ENCODE peak calls at places on chromosomes 7 and 10, in nine cellular contexts. P is stimulated activated CD4-positive, alpha-beta T cell treated with anti-CD3 and anti-CD28 coated beads, Interleukin-1b, Interleukin-23, amount 100 ng/mL, for 1 hour; S is HT1080; K is AG08396; O is K562; I is NCI-H1417; E is cardiac muscle cell; F is astrocyte; J is renal cortical epithelial cell. A is an unnamed sample.

GRCh38 chr7:140384894-140385650 is 13.3 kb downstream of the SLC37A3 start:
- DNase-seq in P (no peak), S (no peak), K (no peak), O (no peak), I (no peak), E (no peak), F (no peak), J (no peak), A (no peak)

GRCh38 chr10:131001438-131001837 is 310.1 kb downstream of the TCERG1L start:
- DNase-seq in P (no peak), S (no peak), K (no peak), O (no peak), I (no peak), E (no peak), F (no peak), J (no peak), A (no peak)

GRCh38 chr10:62063795-62064472 is 162.4 kb downstream of the ARID5B start:
- DNase-seq in P (no peak), S (no peak), K (no peak), O (peak; percentile 21), I (no peak), E (peak; percentile 61), F (no peak), J (no peak), A (no peak)

GRCh38 chr10:118845776-118846175 is 91.0 kb upstream of the CACUL1 start:
- DNase-seq in P (no peak), S (no peak), K (no peak), O (no peak), I (no peak), E (no peak), F (no peak), J (no peak), A (no peak)

GRCh38 chr7:130882396-130882795 is 148.4 kb upstream of the KLF14 start:
- DNase-seq in P (no peak), S (no peak), K (no peak), O (no peak), I (no peak), E (no peak), F (no peak), J (peak; percentile 6), A (no peak)

GRCh38 chr7:151115836-151116418 is 29.7 kb downstream of the AGAP3 start:
- DNase-seq in P (no peak), S (no peak), K (no peak), O (no peak), I (no peak), E (no peak), F (no peak), J (peak; percentile 49), A (no peak)

GRCh38 chr7:115332691-115333090 is 410.8 kb downstream of the MDFIC start:
- DNase-seq in P (no peak), S (no peak), K (no peak), O (no peak), I (no peak), E (no peak), F (peak; percentile 1), J (peak; percentile 11), A (no peak)

GRCh38 chr10:80493482-80494021 is 39.4 kb downstream of the TSPAN14 start:
- DNase-seq in P (no peak), S (peak; percentile 65), K (no peak), O (no peak), I (no peak), E (peak; percentile 80), F (peak; percentile 50), J (no peak), A (no peak)

GRCh38 chr10:43255644-43256431 is 11.0 kb downstream of the RASGEF1A start:
- DNase-seq in P (no peak), S (no peak), K (peak; percentile 67), O (peak; percentile 85), I (peak; percentile 22), E (peak; percentile 15), F (no peak), J (peak; percentile 5), A (no peak)

GRCh38 chr10:107340345-107340744 is 175.8 kb upstream of the SORCS1 start:
- DNase-seq in P (no peak), S (no peak), K (no peak), O (no peak), I (no peak), E (no peak), F (no peak), J (peak; percentile 2), A (no peak)

GRCh38 chr7:4129481-4130122 is 552.5 kb upstream of the FOXK1 start:
- DNase-seq in P (no peak), S (peak; percentile 65), K (no peak), O (no peak), I (no peak), E (no peak), F (no peak), J (no peak), A (no peak)

GRCh38 chr7:90715067-90715466 is 118.9 kb downstream of the CDK14 start:
- DNase-seq in P (no peak), S (no peak), K (no peak), O (no peak), I (no peak), E (no peak), F (no peak), J (no peak), A (no peak)

GRCh38 chr10:78426181-78426580 is 392.5 kb downstream of the RPS24 start:
- DNase-seq in P (no peak), S (no peak), K (no peak), O (no peak), I (no peak), E (no peak), F (no peak), J (no peak), A (no peak)

GRCh38 chr7:105173586-105173985 is 159.6 kb downstream of the KMT2E start:
- DNase-seq in P (no peak), S (no peak), K (no peak), O (no peak), I (peak; percentile 48), E (no peak), F (no peak), J (peak; percentile 12), A (no peak)

GRCh38 chr7:106737202-106737562 is 76.2 kb upstream of the CCDC71L start:
- DNase-seq in P (no peak), S (peak; percentile 55), K (no peak), O (no peak), I (peak; percentile 42), E (peak; percentile 78), F (peak; percentile 29), J (peak; percentile 73), A (no peak)

GRCh38 chr7:45112648-45113047 is 1.2 kb upstream of the TBRG4 start:
- DNase-seq in P (no peak), S (no peak), K (no peak), O (no peak), I (no peak), E (peak; percentile 33), F (peak; percentile 64), J (peak; percentile 9), A (no peak)

GRCh38 chr7:132817844-132818427 is 241.7 kb upstream of the PLXNA4 start:
- DNase-seq in P (no peak), S (no peak), K (peak; percentile 36), O (no peak), I (no peak), E (no peak), F (peak; percentile 33), J (no peak), A (no peak)

GRCh38 chr10:93712593-93712992 is 10.2 kb upstream of the FRA10AC1 start:
- DNase-seq in P (no peak), S (no peak), K (no peak), O (no peak), I (no peak), E (no peak), F (no peak), J (no peak), A (no peak)

GRCh38 chr10:12945709-12946359 is 55.7 kb downstream of the CCDC3 start:
- DNase-seq in P (no peak), S (no peak), K (no peak), O (peak; percentile 12), I (no peak), E (no peak), F (no peak), J (no peak), A (no peak)

GRCh38 chr10:37384923-37385322 is 259.5 kb downstream of the ANKRD30A start:
- DNase-seq in P (no peak), S (no peak), K (no peak), O (no peak), I (no peak), E (no peak), F (no peak), J (no peak), A (no peak)

GRCh38 chr10:110994406-110994805 is 75.0 kb downstream of the SHOC2 start:
- DNase-seq in P (no peak), S (no peak), K (no peak), O (no peak), I (no peak), E (no peak), F (no peak), J (no peak), A (no peak)

GRCh38 chr10:100734295-100735086 is 10.9 kb upstream of the PAX2 start:
- DNase-seq in P (no peak), S (no peak), K (no peak), O (no peak), I (no peak), E (no peak), F (no peak), J (no peak), A (no peak)

GRCh38 chr10:48805411-48805810 is 120.7 kb downstream of the WDFY4 start:
- DNase-seq in P (no peak), S (no peak), K (no peak), O (no peak), I (no peak), E (no peak), F (no peak), J (no peak), A (no peak)

GRCh38 chr10:50604823-50605222 is 18.9 kb downstream of the SGMS1 start:
- DNase-seq in P (no peak), S (no peak), K (no peak), O (no peak), I (no peak), E (no peak), F (peak; percentile 39), J (no peak), A (no peak)

GRCh38 chr10:14173706-14174594 is 156.8 kb downstream of the FRMD4A start:
- DNase-seq in P (no peak), S (peak; percentile 31), K (peak; percentile 19), O (no peak), I (peak; percentile 90), E (peak; percentile 37), F (peak; percentile 27), J (no peak), A (peak; percentile 25)

GRCh38 chr7:101960323-101960722 is 142.9 kb downstream of the CUX1 start:
- DNase-seq in P (no peak), S (no peak), K (no peak), O (no peak), I (no peak), E (no peak), F (no peak), J (no peak), A (no peak)

GRCh38 chr10:107364872-107365271 is 200.4 kb upstream of the SORCS1 start:
- DNase-seq in P (no peak), S (no peak), K (no peak), O (no peak), I (no peak), E (no peak), F (no peak), J (no peak), A (no peak)

GRCh38 chr7:45033261-45033930 is 33.4 kb downstream of the CCM2 start:
- DNase-seq in P (no peak), S (peak; percentile 72), K (peak; percentile 35), O (no peak), I (no peak), E (no peak), F (peak; percentile 74), J (peak; percentile 65), A (peak; percentile 3)

GRCh38 chr7:148332191-148332590 is 258.4 kb upstream of the C7orf33 start:
- DNase-seq in P (no peak), S (no peak), K (no peak), O (no peak), I (no peak), E (no peak), F (no peak), J (no peak), A (no peak)

GRCh38 chr7:154899893-154900292 is 103.0 kb downstream of the PAXIP1 start:
- DNase-seq in P (no peak), S (no peak), K (no peak), O (no peak), I (no peak), E (no peak), F (no peak), J (no peak), A (no peak)

GRCh38 chr10:69831231-69831855 is 29.6 kb downstream of the COL13A1 start:
- DNase-seq in P (no peak), S (peak; percentile 48), K (peak; percentile 32), O (no peak), I (peak; percentile 4), E (no peak), F (no peak), J (peak; percentile 26), A (no peak)

A was measured in NCI-H2227 treated with DMSO at 0.1 percent for 48 hours.